ENCODE peak calls at places on chromosomes 16 and 17, in four cellular contexts. C, Y, H and N are unnamed samples.

GRCh38 chr16:58684001-58684353 is 593 bp downstream of the SLC38A7 start:
- DNase-seq in C (peak; percentile 49), Y (no peak), H (peak; percentile 18), N (no peak)

GRCh38 chr16:88284626-88285513 is 97.9 kb upstream of the ZNF469 start:
- DNase-seq in C (no peak), Y (no peak), H (no peak), N (no peak)

GRCh38 chr16:15882563-15882962 is 5.8 kb downstream of the CEP20 start:
- DNase-seq in C (no peak), Y (no peak), H (no peak), N (no peak)

GRCh38 chr16:29256501-29256981 is 150.0 kb downstream of the NPIPB11 start:
- DNase-seq in C (no peak), Y (no peak), H (peak; percentile 7), N (peak; percentile 24)

GRCh38 chr17:73389411-73389810 is 77.6 kb upstream of the CDC42EP4 start:
- DNase-seq in C (no peak), Y (no peak), H (no peak), N (no peak)

GRCh38 chr17:66952681-66953638 is 11.5 kb upstream of the CACNG4 start:
- DNase-seq in C (no peak), Y (no peak), H (peak; percentile 84), N (no peak)

GRCh38 chr16:88649195-88649923 is 1.5 kb downstream of the CYBA start:
- DNase-seq in C (no peak), Y (no peak), H (no peak), N (no peak)

GRCh38 chr17:4479982-4480751 is 18.5 kb upstream of the SPNS2 start:
- DNase-seq in C (no peak), Y (no peak), H (no peak), N (peak; percentile 37)

GRCh38 chr16:85423186-85423550 is 190.0 kb upstream of the GSE1 start:
- DNase-seq in C (no peak), Y (no peak), H (no peak), N (no peak)

GRCh38 chr16:2964416-2965223 is 545 bp downstream of the KREMEN2 start:
- DNase-seq in C (peak; percentile 56), Y (peak; percentile 66), H (peak; percentile 96), N (peak; percentile 96)

GRCh38 chr17:69287168-69287567 is 39.8 kb downstream of the ABCA5 start:
- DNase-seq in C (no peak), Y (no peak), H (no peak), N (no peak)

GRCh38 chr16:89360760-89361435 is 129.5 kb downstream of the ANKRD11 start:
- DNase-seq in C (no peak), Y (peak; percentile 45), H (peak; percentile 70), N (no peak)